ENCODE peak calls at places on chromosomes 7 and 10, in eight cellular contexts. Y, X, Z, G, F, N, M and A are unnamed samples.

GRCh38 chr7:134892002-134892693 is 94.2 kb upstream of the AGBL3 start:
- DNase-seq in M (peak), Y (no peak), G (no peak), F (no peak), Z (no peak), N (no peak), X (no peak), A (no peak)

GRCh38 chr10:42753507-42754154 is 29.0 kb upstream of the BMS1 start:
- DNase-seq in Z (peak), G (no peak), Y (no peak), M (no peak), F (no peak), X (no peak), N (no peak), A (no peak)

GRCh38 chr10:74598891-74599566 is 227.4 kb upstream of the KAT6B start:
- DNase-seq in N (no peak), G (no peak), M (peak), F (no peak), Y (no peak), Z (no peak), X (peak), A (no peak)

GRCh38 chr10:77179015-77179695 is 458.5 kb downstream of the KCNMA1 start:
- DNase-seq in G (no peak), Y (peak), X (peak), Z (no peak), F (peak), M (peak), N (peak), A (no peak)

GRCh38 chr10:114987995-114988394 is 50.0 kb downstream of the TRUB1 start:
- DNase-seq in X (peak), M (peak), Z (no peak), Y (peak), F (no peak), N (no peak), G (no peak), A (no peak)

GRCh38 chr10:24825551-24825950 is 101.9 kb upstream of the ARHGAP21 start:
- DNase-seq in X (no peak), Y (no peak), M (peak), G (no peak), N (no peak), Z (no peak), F (no peak), A (no peak)

GRCh38 chr7:118264836-118265235 is 40.3 kb downstream of the ANKRD7 start:
- DNase-seq in G (no peak), F (no peak), Z (no peak), N (no peak), Y (no peak), X (no peak), M (no peak), A (no peak)

GRCh38 chr7:130277763-130278643 is 11.3 kb downstream of the CPA2 start:
- DNase-seq in N (no peak), M (peak), G (no peak), F (no peak), Z (peak), X (peak), Y (peak), A (no peak)

GRCh38 chr7:105389090-105389650 is 449 bp upstream of the SRPK2 start:
- DNase-seq in N (no peak), Y (peak), F (no peak), G (no peak), X (peak), Z (no peak), M (peak), A (peak)

GRCh38 chr10:119189811-119190282 is 11.2 kb upstream of the PRDX3 start:
- DNase-seq in X (no peak), N (no peak), Y (peak), Z (no peak), M (peak), G (no peak), F (no peak), A (no peak)

GRCh38 chr10:74596713-74597112 is 229.7 kb upstream of the KAT6B start:
- DNase-seq in N (no peak), X (no peak), Y (no peak), F (no peak), G (no peak), M (no peak), Z (no peak), A (no peak)

GRCh38 chr10:25425776-25426175 is 251.0 kb downstream of the GPR158 start:
- DNase-seq in G (no peak), X (no peak), F (no peak), M (no peak), Y (no peak), Z (no peak), N (no peak), A (no peak)

GRCh38 chr10:18400201-18400910 is 251.0 kb downstream of the NSUN6 start:
- DNase-seq in Y (no peak), M (peak), Z (peak), N (no peak), F (no peak), G (no peak), X (no peak), A (no peak)

GRCh38 chr7:143245123-143245522 is 18.1 kb upstream of the GSTK1 start:
- DNase-seq in Y (no peak), G (no peak), F (no peak), Z (no peak), X (peak), M (no peak), N (no peak), A (no peak)

GRCh38 chr7:34902181-34902580 is 135.1 kb downstream of the DPY19L1 start:
- DNase-seq in G (no peak), N (no peak), M (no peak), Y (no peak), Z (no peak), F (no peak), X (no peak), A (no peak)

GRCh38 chr10:103697787-103698186 is 157.6 kb downstream of the SH3PXD2A start:
- DNase-seq in G (no peak), N (no peak), Z (no peak), Y (no peak), F (no peak), X (no peak), M (no peak), A (no peak)

GRCh38 chr10:17910144-17910789 is 41.5 kb upstream of the SLC39A12 start:
- DNase-seq in Z (peak), X (peak), F (no peak), G (no peak), N (no peak), Y (peak), M (peak), A (no peak)

GRCh38 chr7:105796365-105796764 is 80.0 kb downstream of the ATXN7L1 start:
- DNase-seq in F (no peak), N (no peak), G (no peak), Y (peak), X (no peak), Z (no peak), M (peak), A (no peak)

GRCh38 chr10:9331583-9332008 is 1277.1 kb downstream of the GATA3 start:
- DNase-seq in G (no peak), F (peak), X (peak), Z (no peak), N (no peak), Y (peak), M (peak), A (no peak)

GRCh38 chr7:42645906-42646305 is 266.0 kb downstream of the C7orf25 start:
- DNase-seq in M (peak), G (no peak), Y (no peak), N (no peak), Z (no peak), X (peak), F (no peak), A (no peak)

GRCh38 chr10:75402486-75403143 is 1.1 kb upstream of the ZNF503 start:
- DNase-seq in M (no peak), F (no peak), N (no peak), X (peak), G (no peak), Y (no peak), Z (peak), A (peak)

GRCh38 chr7:99451936-99452335 is 13.2 kb downstream of the CPSF4 start:
- DNase-seq in Y (no peak), G (no peak), F (no peak), X (no peak), Z (no peak), N (no peak), M (no peak), A (no peak)

GRCh38 chr7:22586101-22586805 is 86.3 kb upstream of the STEAP1B start:
- DNase-seq in F (no peak), M (peak), Y (no peak), X (peak), G (no peak), N (no peak), Z (no peak), A (no peak)

GRCh38 chr7:128459394-128459878 is 3.8 kb downstream of the HILPDA start:
- DNase-seq in Y (peak), G (peak), F (no peak), N (peak), X (peak), M (peak), Z (peak), A (no peak)

GRCh38 chr10:120729508-120729907 is 121.7 kb upstream of the WDR11 start:
- DNase-seq in X (no peak), Z (no peak), N (no peak), G (no peak), M (no peak), F (no peak), Y (no peak), A (no peak)

GRCh38 chr10:129525408-129525807 is 58.4 kb downstream of the MGMT start:
- DNase-seq in F (peak), Z (peak), X (no peak), G (no peak), Y (peak), N (no peak), M (no peak), A (no peak)

GRCh38 chr10:6995339-6995738 is 415.3 kb upstream of the PRKCQ start:
- DNase-seq in M (peak), F (no peak), Z (no peak), Y (no peak), N (no peak), G (no peak), X (no peak), A (no peak)

GRCh38 chr7:80428161-80429054 is 83.5 kb downstream of the GNAT3 start:
- DNase-seq in G (no peak), N (no peak), F (no peak), Y (peak), M (peak), Z (no peak), X (peak), A (no peak)

GRCh38 chr7:106717997-106718871 is 57.3 kb upstream of the CCDC71L start:
- DNase-seq in M (peak), Y (peak), N (no peak), Z (no peak), X (peak), G (peak), F (peak), A (no peak)

GRCh38 chr7:128361463-128362441 is at the start of gene PRRT4:
- DNase-seq in F (no peak), G (peak), Z (peak), M (no peak), N (no peak), X (peak), Y (no peak), A (peak)

GRCh38 chr7:138729444-138729843 is 28.3 kb upstream of the SVOPL start:
- DNase-seq in M (no peak), X (peak), Z (no peak), F (no peak), Y (no peak), G (no peak), N (no peak), A (no peak)

GRCh38 chr7:138727336-138728099 is 26.4 kb upstream of the SVOPL start:
- DNase-seq in Z (no peak), G (no peak), M (no peak), Y (no peak), N (no peak), F (no peak), X (no peak), A (no peak)

DNA sequence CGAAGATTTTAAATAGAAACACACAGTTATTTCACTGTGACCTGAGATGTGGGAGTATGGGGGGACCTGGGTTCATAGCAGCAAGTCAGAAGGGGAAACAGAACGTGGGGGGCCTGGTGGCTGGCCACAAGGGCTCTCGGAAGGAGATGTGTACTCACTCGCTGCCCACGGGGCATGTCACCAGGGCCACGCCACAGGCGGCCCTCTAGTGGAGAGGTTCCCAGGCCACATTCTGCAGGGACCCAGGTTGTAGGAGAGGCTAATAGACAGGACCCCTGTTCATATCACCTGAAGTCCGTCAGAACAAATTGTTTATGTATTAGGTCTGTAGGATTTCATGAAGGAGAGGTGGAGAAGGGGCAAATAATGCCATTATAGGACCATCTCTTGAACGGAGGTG is 25.1 kb upstream of the SVOPL start:
- DNase-seq in F (no peak), Z (no peak), X (peak), M (no peak), N (no peak), G (no peak), Y (no peak), A (no peak)
- TF ChIP-seq CTCF in F (no peak), Z (no peak), X (peak), M (no peak), N (no peak), G (no peak), Y (peak), A (no peak)

GRCh38 chr10:92690211-92691041 is 671 bp downstream of the HHEX start:
- DNase-seq in G (peak), F (no peak), M (peak), X (peak), Z (peak), N (no peak), Y (peak), A (no peak)
- TF ChIP-seq CTCF in G (no peak), F (no peak), M (no peak), X (no peak), Z (no peak), N (no peak), Y (no peak), A (no peak)

DNA sequence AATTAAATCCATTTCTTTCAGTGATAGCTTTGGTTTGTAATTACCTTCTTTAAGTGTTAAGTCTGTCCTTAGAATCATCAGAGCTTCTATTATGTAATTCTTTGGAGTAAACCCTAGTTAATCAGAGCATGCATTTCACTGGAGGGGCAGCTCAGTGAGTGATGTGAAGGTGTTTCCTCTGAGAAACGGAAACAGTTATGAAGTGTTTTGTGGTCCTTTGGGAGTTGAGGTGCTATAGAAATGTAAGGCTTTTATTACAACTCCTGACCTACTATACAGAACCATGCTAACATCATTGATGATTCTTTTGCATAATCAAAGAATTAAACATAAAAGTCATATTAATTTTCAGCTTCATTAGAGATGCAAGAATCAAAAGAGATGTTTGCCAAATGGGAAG is 141.5 kb downstream of the EXOC4 start:
- DNase-seq in F (no peak), G (no peak), N (no peak), M (no peak), X (no peak), Z (no peak), Y (no peak), A (no peak)
- TF ChIP-seq CTCF in F (no peak), G (no peak), N (no peak), M (no peak), X (no peak), Z (no peak), Y (no peak), A (no peak)

DNA sequence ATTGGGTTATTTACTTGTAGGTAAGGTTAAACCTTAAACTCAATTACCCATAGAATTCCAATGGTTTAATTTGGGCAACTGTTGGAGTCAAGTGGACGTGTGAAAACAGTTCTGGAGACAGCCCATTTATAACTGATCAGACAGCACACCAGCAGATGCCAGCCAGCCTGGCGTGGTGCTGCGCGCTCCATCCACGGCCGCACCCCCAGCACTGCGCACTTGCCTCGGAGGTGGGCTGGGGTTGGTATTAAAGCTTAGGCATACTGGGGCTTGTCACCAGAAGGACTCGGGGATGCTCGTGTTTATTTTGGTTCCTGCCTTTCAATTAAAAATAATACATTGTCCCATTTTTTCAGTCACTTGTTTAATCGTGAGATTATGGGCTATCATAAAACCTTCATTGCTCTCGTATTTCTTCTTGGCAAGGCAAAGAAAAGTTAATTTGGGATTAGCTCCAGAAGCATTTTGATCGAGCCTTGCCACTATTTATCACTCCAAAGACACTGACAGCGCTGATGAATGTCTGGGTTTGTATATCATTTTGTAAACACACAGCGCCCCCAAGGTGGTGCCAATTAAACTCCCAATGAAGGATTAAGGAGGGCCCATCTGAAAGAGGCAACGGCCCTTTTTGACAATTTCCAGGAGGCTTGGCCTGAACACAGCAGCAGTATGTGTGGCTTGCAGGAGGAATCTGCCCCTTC is 204.4 kb upstream of the CXCL12 start:
- DNase-seq in Y (no peak), N (no peak), G (no peak), X (no peak), Z (no peak), M (no peak), F (no peak), A (no peak)
- TF ChIP-seq CTCF in Y (no peak), N (no peak), G (no peak), X (no peak), Z (no peak), M (no peak), F (no peak), A (no peak)

DNA sequence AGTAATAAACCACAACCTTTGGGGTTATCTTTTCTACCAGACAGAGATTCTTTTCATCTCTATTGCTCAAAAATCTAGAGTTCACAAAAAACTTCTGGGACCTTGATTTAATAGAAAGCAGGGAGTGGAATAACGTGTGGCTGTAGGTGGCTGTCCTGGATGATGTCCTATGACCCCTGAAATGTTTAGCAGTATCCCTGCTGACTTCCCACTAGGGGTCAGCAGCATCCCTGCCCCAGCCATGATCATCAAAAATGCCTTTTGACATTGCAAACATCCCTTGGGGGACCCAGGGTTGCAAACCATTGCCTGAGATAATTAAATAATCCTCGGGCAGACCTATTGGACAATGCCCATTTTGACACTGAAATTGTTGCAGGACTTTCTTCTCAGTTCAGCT is 177.1 kb downstream of the USP6NL start:
- DNase-seq in G (no peak), N (no peak), X (no peak), F (no peak), Z (no peak), Y (no peak), M (no peak), A (no peak)
- TF ChIP-seq CTCF in G (no peak), N (no peak), X (peak), F (no peak), Z (peak), Y (peak), M (peak), A (no peak)

GRCh38 chr10:47425813-47426419 is 41.8 kb upstream of the ZNF488 start:
- DNase-seq in Z (no peak), N (peak), G (no peak), F (no peak), Y (no peak), X (no peak), M (no peak), A (no peak)
- TF ChIP-seq CTCF in Z (no peak), N (no peak), G (no peak), F (no peak), Y (no peak), X (no peak), M (no peak), A (no peak)